ENCODE peak calls at places on chromosome 5, in six cellular contexts. I, Y, A, E, U and K are unnamed samples.

GRCh38 chr5:16937023-16937379 is 913 bp upstream of the MYO10 start:
- DNase-seq in I (no peak), Y (no peak), A (no peak), E (no peak), U (no peak), K (no peak)

GRCh38 chr5:66814146-66814991 is 218.2 kb downstream of the MAST4 start:
- DNase-seq in I (no peak), Y (no peak), A (peak; percentile 50), E (peak; percentile 28), U (peak; percentile 10), K (peak; percentile 49)

GRCh38 chr5:142426129-142426641 is 101.4 kb upstream of the SPRY4 start:
- DNase-seq in I (no peak), Y (no peak), A (peak; percentile 23), E (no peak), U (peak; percentile 25), K (no peak)

GRCh38 chr5:165014439-165014838 is 1509.0 kb downstream of the MAT2B start:
- DNase-seq in I (no peak), Y (no peak), A (no peak), E (no peak), U (no peak), K (no peak)

GRCh38 chr5:67416986-67417385 is 220.4 kb upstream of the CD180 start:
- DNase-seq in I (no peak), Y (no peak), A (no peak), E (no peak), U (no peak), K (no peak)

GRCh38 chr5:162637501-162637900 is 569.9 kb downstream of the GABRG2 start:
- DNase-seq in I (no peak), Y (no peak), A (no peak), E (no peak), U (no peak), K (no peak)

GRCh38 chr5:175478008-175478383 is 364 bp upstream of the SFXN1 start:
- DNase-seq in I (no peak), Y (no peak), A (no peak), E (no peak), U (no peak), K (peak; percentile 48)

GRCh38 chr5:41921874-41922273 is 3.2 kb upstream of the FBXO4 start:
- DNase-seq in I (no peak), Y (no peak), A (no peak), E (no peak), U (no peak), K (no peak)

GRCh38 chr5:78691073-78691960 is 42.7 kb upstream of the LHFPL2 start:
- DNase-seq in I (no peak), Y (no peak), A (no peak), E (no peak), U (no peak), K (peak; percentile 66)

GRCh38 chr5:17305964-17306725 is 88.7 kb downstream of the BASP1 start:
- DNase-seq in I (no peak), Y (no peak), A (no peak), E (no peak), U (no peak), K (no peak)

GRCh38 chr5:393846-394275 is 49.1 kb upstream of the EXOC3 start:
- DNase-seq in I (no peak), Y (no peak), A (no peak), E (no peak), U (no peak), K (no peak)

GRCh38 chr5:951940-952596 is 56.5 kb upstream of the NKD2 start:
- DNase-seq in I (no peak), Y (no peak), A (no peak), E (no peak), U (no peak), K (no peak)

GRCh38 chr5:150801117-150801927 is 22.8 kb downstream of the SMIM3 start:
- DNase-seq in I (no peak), Y (no peak), A (peak; percentile 38), E (peak; percentile 51), U (peak; percentile 19), K (peak; percentile 50)

GRCh38 chr5:130520211-130520610 is 615.9 kb downstream of the CHSY3 start:
- DNase-seq in I (no peak), Y (no peak), A (no peak), E (no peak), U (no peak), K (no peak)

GRCh38 chr5:55344392-55344992 is 36.7 kb downstream of the MTREX start:
- DNase-seq in I (peak; percentile 5), Y (peak; percentile 62), A (peak; percentile 69), E (peak; percentile 36), U (no peak), K (peak; percentile 17)

GRCh38 chr5:91288517-91288916 is 94.6 kb downstream of the ARRDC3 start:
- DNase-seq in I (no peak), Y (no peak), A (no peak), E (no peak), U (no peak), K (peak; percentile 31)

GRCh38 chr5:151475378-151475777 is 28.0 kb downstream of the SLC36A1 start:
- DNase-seq in I (no peak), Y (no peak), A (no peak), E (no peak), U (no peak), K (no peak)

GRCh38 chr5:144567416-144567770 is 396.7 kb downstream of the KCTD16 start:
- DNase-seq in I (no peak), Y (no peak), A (no peak), E (no peak), U (no peak), K (no peak)

GRCh38 chr5:172496671-172497371 is 42.5 kb upstream of the SH3PXD2B start:
- DNase-seq in I (peak; percentile 20), Y (peak; percentile 35), A (no peak), E (no peak), U (no peak), K (no peak)

GRCh38 chr5:124162782-124163532 is 583.5 kb downstream of the ZNF608 start:
- DNase-seq in I (peak; percentile 58), Y (no peak), A (peak; percentile 18), E (no peak), U (peak; percentile 78), K (no peak)

GRCh38 chr5:10351199-10351881 is 2.2 kb upstream of the MARCHF6 start:
- DNase-seq in I (no peak), Y (no peak), A (no peak), E (no peak), U (no peak), K (no peak)

GRCh38 chr5:16909464-16909863 is 26.6 kb downstream of the MYO10 start:
- DNase-seq in I (no peak), Y (no peak), A (no peak), E (no peak), U (no peak), K (no peak)

GRCh38 chr5:67006152-67006848 is 190.3 kb downstream of the CD180 start:
- DNase-seq in I (no peak), Y (no peak), A (no peak), E (no peak), U (no peak), K (no peak)

GRCh38 chr5:9054821-9055589 is 490.9 kb downstream of the SEMA5A start:
- DNase-seq in I (no peak), Y (no peak), A (no peak), E (no peak), U (no peak), K (no peak)

GRCh38 chr5:83718195-83718825 is 2.3 kb downstream of the HAPLN1 start:
- DNase-seq in I (no peak), Y (no peak), A (peak; percentile 48), E (peak; percentile 59), U (peak; percentile 34), K (peak; percentile 87)

GRCh38 chr5:141192110-141192725 is at the start of gene PCDHB10:
- DNase-seq in I (no peak), Y (no peak), A (peak; percentile 73), E (peak; percentile 32), U (no peak), K (peak; percentile 19)

GRCh38 chr5:31291323-31291854 is 97.9 kb downstream of the CDH6 start:
- DNase-seq in I (no peak), Y (no peak), A (peak; percentile 15), E (no peak), U (no peak), K (peak; percentile 33)